ENCODE peak calls at places on chromosomes 3 and 15, in seven cellular contexts. T is tibial artery; S is foreskin fibroblast; U is RWPE2; C is CD8-positive, alpha-beta T cell; M is left ventricle myocardium inferior; J is heart left ventricle. K is an unnamed sample.
A peak's percentile ranks its signal among the peaks of the same experiment; 100 is the strongest.

GRCh38 chr15:73932381-73933191 is 6.3 kb downstream of the LOXL1 start:
- DNase-seq in T (no peak), S (peak; percentile 42), U (no peak), C (no peak), M (no peak), J (no peak), K (peak; percentile 32)

GRCh38 chr3:127273196-127273595 is 14.7 kb downstream of the PRR20G start:
- DNase-seq in T (no peak), S (no peak), U (no peak), C (no peak), M (no peak), J (no peak), K (no peak)

GRCh38 chr3:33035596-33035995 is 61.4 kb downstream of the GLB1 start:
- DNase-seq in T (no peak), S (peak; percentile 60), U (no peak), C (no peak), M (no peak), J (no peak), K (peak; percentile 58)

GRCh38 chr3:141485578-141486415 is 1.0 kb upstream of the RASA2 start:
- DNase-seq in T (no peak), S (peak; percentile 82), U (no peak), C (no peak), M (no peak), J (no peak), K (peak; percentile 68)

GRCh38 chr3:139832998-139833397 is 102.0 kb upstream of the CLSTN2 start:
- DNase-seq in T (no peak), S (no peak), U (no peak), C (no peak), M (no peak), J (no peak), K (no peak)

GRCh38 chr3:52973806-52974205 is 72.1 kb downstream of the SFMBT1 start:
- DNase-seq in T (no peak), S (peak; percentile 8), U (no peak), C (no peak), M (no peak), J (no peak), K (peak; percentile 52)

GRCh38 chr15:33021806-33022389 is 172.6 kb downstream of the FMN1 start:
- DNase-seq in T (no peak), S (peak; percentile 83), U (no peak), C (no peak), M (no peak), J (no peak), K (peak; percentile 78)

GRCh38 chr15:70099966-70100494 is 2.3 kb upstream of the TLE3 start:
- DNase-seq in T (no peak), S (peak; percentile 26), U (no peak), C (no peak), M (no peak), J (no peak), K (no peak)

GRCh38 chr3:187878776-187879524 is 133.7 kb upstream of the BCL6 start:
- DNase-seq in T (no peak), S (peak; percentile 63), U (no peak), C (no peak), M (no peak), J (no peak), K (peak; percentile 71)

GRCh38 chr3:72157782-72158638 is 373.1 kb upstream of the PROK2 start:
- DNase-seq in T (no peak), S (no peak), U (no peak), C (no peak), M (no peak), J (no peak), K (no peak)

GRCh38 chr3:44016818-44017217 is 224.9 kb upstream of the TOPAZ1 start:
- DNase-seq in T (no peak), S (no peak), U (no peak), C (no peak), M (no peak), J (no peak), K (no peak)

GRCh38 chr15:52784799-52785671 is 5.1 kb downstream of the ONECUT1 start:
- DNase-seq in T (no peak), S (no peak), U (no peak), C (no peak), M (no peak), J (no peak), K (no peak)

GRCh38 chr15:35040339-35041255 is 44.5 kb downstream of the NANOGP8 start:
- DNase-seq in T (no peak), S (no peak), U (no peak), C (no peak), M (no peak), J (no peak), K (no peak)

GRCh38 chr15:59170295-59170881 is 36.3 kb upstream of the LDHAL6B start:
- DNase-seq in T (peak; percentile 78), S (peak; percentile 95), U (peak; percentile 87), C (no peak), M (no peak), J (no peak), K (peak; percentile 69)

GRCh38 chr15:84810073-84810840 is 6.9 kb upstream of the ALPK3 start:
- DNase-seq in T (no peak), S (peak; percentile 67), U (no peak), C (no peak), M (no peak), J (no peak), K (no peak)

DNA sequence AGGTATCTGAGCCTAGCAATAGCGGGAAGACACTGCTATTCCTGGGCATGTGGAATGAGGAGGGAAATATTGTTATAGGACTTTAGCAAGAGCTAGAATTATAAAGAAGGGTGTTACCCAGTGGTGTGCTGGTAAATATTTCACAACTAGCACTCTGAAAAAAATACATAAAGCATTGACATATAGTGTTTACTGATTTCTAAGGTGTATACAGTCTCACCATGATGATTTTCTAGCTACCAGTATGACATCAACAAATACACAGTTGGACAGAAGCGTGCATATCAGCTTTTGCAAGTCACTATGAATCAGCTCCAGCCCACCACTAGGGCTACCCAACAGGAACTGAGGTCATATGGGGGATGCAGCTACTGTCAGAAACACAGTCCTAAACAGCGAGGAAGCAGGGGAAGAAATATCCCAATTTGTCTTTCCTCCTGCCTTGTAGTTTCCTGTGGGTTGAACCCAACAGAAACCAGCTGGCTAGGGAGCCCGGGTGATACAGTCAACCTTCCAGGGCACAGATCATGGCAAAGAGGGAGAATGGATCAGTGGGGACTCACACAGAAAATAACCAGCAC is 39.6 kb downstream of the HGD start:
- DNase-seq in T (no peak), S (peak; percentile 5), U (no peak), C (no peak), M (no peak), J (no peak), K (peak; percentile 52)
- H3K4me3 ChIP-seq in T (no peak overlapping the region), S (no peak overlapping the region), U (no peak overlapping the region), C (no peak overlapping the region), M (no peak overlapping the region), J (no peak overlapping the region), K (no peak overlapping the region)

GRCh38 chr15:37134699-37135131 is 34.4 kb upstream of the MEIS2 start:
- DNase-seq in T (no peak), S (peak; percentile 71), U (no peak), C (no peak), M (no peak), J (no peak), K (peak; percentile 73)

GRCh38 chr15:37133619-37134018 is 33.3 kb upstream of the MEIS2 start:
- DNase-seq in T (no peak), S (peak; percentile 51), U (no peak), C (no peak), M (no peak), J (no peak), K (peak; percentile 75)

GRCh38 chr15:37136666-37137065 is 36.3 kb upstream of the MEIS2 start:
- DNase-seq in T (no peak), S (peak; percentile 29), U (no peak), C (no peak), M (no peak), J (no peak), K (peak; percentile 37)

GRCh38 chr15:37134244-37134643 is 33.9 kb upstream of the MEIS2 start:
- DNase-seq in T (no peak), S (no peak), U (no peak), C (no peak), M (no peak), J (no peak), K (peak; percentile 15)

DNA sequence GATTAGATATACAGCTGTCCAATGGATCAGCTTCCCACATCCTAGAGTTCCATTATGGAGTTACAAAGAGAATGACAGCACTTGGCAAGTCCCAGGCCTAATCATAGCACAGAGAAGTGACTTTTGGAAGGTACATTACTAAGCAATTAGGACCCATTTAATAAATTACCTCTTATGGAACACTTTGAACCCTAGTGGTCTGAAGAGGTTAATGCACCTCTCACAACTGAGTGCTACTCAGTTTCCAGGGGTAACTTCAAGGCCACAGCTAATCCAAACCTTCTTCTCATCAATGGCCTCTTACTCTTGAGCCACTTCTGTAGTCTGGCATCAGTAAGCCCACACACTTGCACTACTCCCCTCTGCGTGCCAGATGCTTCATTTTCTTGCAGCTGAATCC is 34.9 kb upstream of the MEIS2 start:
- DNase-seq in T (no peak), S (peak; percentile 15), U (no peak), C (no peak), M (no peak), J (no peak), K (no peak)
- TF ChIP-seq CTCF in T (peak; percentile 19), S (peak; percentile 24), U (peak; percentile 27), C (peak; percentile 33), M (peak; percentile 14), J (no peak), K (peak; percentile 51)

GRCh38 chr3:183252108-183252782 is 808 bp upstream of the B3GNT5 start:
- DNase-seq in T (no peak), S (peak; percentile 36), U (no peak), C (no peak), M (no peak), J (no peak), K (no peak)
- H3K4me3 ChIP-seq in T (no peak overlapping the region), S (no peak overlapping the region), U (peak overlapping the region; percentile 94), C (no peak overlapping the region), M (peak overlapping the region; percentile 84), J (no peak overlapping the region), K (no peak overlapping the region)

GRCh38 chr3:57140894-57141293 is 24.3 kb downstream of the IL17RD start:
- DNase-seq in T (no peak), S (no peak), U (no peak), C (no peak), M (no peak), J (no peak), K (no peak)

GRCh38 chr3:57144952-57145351 is 20.2 kb downstream of the IL17RD start:
- DNase-seq in T (no peak), S (no peak), U (no peak), C (no peak), M (no peak), J (peak; percentile 47), K (no peak)

GRCh38 chr3:57143886-57144459 is 21.2 kb downstream of the IL17RD start:
- DNase-seq in T (no peak), S (no peak), U (no peak), C (no peak), M (no peak), J (no peak), K (no peak)

GRCh38 chr3:57142335-57142734 is 22.8 kb downstream of the IL17RD start:
- DNase-seq in T (no peak), S (no peak), U (no peak), C (no peak), M (no peak), J (no peak), K (no peak)

GRCh38 chr3:57141719-57142118 is 23.4 kb downstream of the IL17RD start:
- DNase-seq in T (no peak), S (no peak), U (no peak), C (no peak), M (no peak), J (no peak), K (peak; percentile 16)
- TF ChIP-seq CTCF in T (no peak), S (no peak), U (no peak), C (no peak), M (no peak), J (no peak), K (peak; percentile 13)

K was measured in fibroblast of the aortic adventitia.